ENCODE peak calls at places on chromosomes 16 and 17, in nine cellular contexts. G, W, E, F, S, O, Q, U and R are unnamed samples.

GRCh38 chr16:305916-306315 is 23.0 kb downstream of the PDIA2 start:
- DNase-seq in S (no peak), E (no peak), F (no peak), G (no peak), Q (no peak), O (no peak), W (no peak), U (no peak), R (no peak)

GRCh38 chr16:55470533-55471371 is 8.2 kb upstream of the MMP2 start:
- DNase-seq in Q (no peak), S (no peak), W (peak; percentile 81), E (no peak), G (no peak), F (no peak), O (no peak), U (no peak), R (no peak)

GRCh38 chr16:85530370-85530739 is 82.8 kb upstream of the GSE1 start:
- DNase-seq in F (no peak), U (no peak), S (no peak), O (no peak), W (no peak), E (no peak), G (no peak), Q (no peak), R (no peak)

GRCh38 chr16:25838724-25839186 is 147.0 kb downstream of the HS3ST4 start:
- DNase-seq in S (peak; percentile 41), E (no peak), G (no peak), Q (no peak), F (peak; percentile 81), W (peak; percentile 90), O (peak; percentile 55), U (peak; percentile 34), R (peak; percentile 34)

GRCh38 chr16:19884611-19885455 is at the start of gene GPRC5B:
- DNase-seq in W (peak; percentile 48), U (peak; percentile 91), E (peak; percentile 57), Q (no peak), G (peak; percentile 81), F (peak; percentile 33), S (peak; percentile 25), O (peak; percentile 78), R (peak; percentile 82)

GRCh38 chr16:15450624-15451023 is 16.2 kb downstream of the BMERB1 start:
- DNase-seq in E (peak; percentile 31), Q (peak; percentile 53), G (no peak), O (no peak), U (no peak), F (no peak), W (no peak), S (no peak), R (no peak)

GRCh38 chr17:46995841-46996571 is 17.0 kb upstream of the RPRML start:
- DNase-seq in S (peak; percentile 59), O (no peak), U (no peak), Q (no peak), W (no peak), F (no peak), E (no peak), G (no peak), R (no peak)

GRCh38 chr16:15601212-15601879 is 41.6 kb downstream of the MARF1 start:
- DNase-seq in G (no peak), Q (no peak), S (no peak), O (peak; percentile 65), E (no peak), F (no peak), W (no peak), U (no peak), R (no peak)

GRCh38 chr17:10435096-10435495 is 13.3 kb upstream of the MYH8 start:
- DNase-seq in U (no peak), G (no peak), Q (no peak), E (no peak), O (no peak), W (peak; percentile 59), S (no peak), F (no peak), R (no peak)

GRCh38 chr17:76272541-76273434 is 7.6 kb downstream of the UBALD2 start:
- DNase-seq in Q (no peak), F (no peak), E (no peak), U (no peak), W (no peak), S (no peak), G (peak; percentile 84), O (no peak), R (peak; percentile 59)

GRCh38 chr16:24734382-24734781 is 4.9 kb downstream of the TNRC6A start:
- DNase-seq in G (no peak), F (no peak), Q (no peak), S (peak; percentile 72), O (no peak), W (no peak), E (no peak), U (no peak), R (no peak)

GRCh38 chr17:44971776-44972483 is 3.8 kb upstream of the C1QL1 start:
- DNase-seq in S (peak; percentile 72), F (no peak), Q (no peak), G (no peak), E (no peak), W (no peak), O (peak; percentile 71), U (no peak), R (no peak)

GRCh38 chr17:1829579-1830257 is at the start of the genes RPA1 and SMYD4:
- DNase-seq in Q (peak; percentile 82), S (peak; percentile 79), G (peak; percentile 97), E (peak; percentile 86), W (peak; percentile 94), U (peak; percentile 99), F (peak; percentile 92), O (peak; percentile 91), R (peak; percentile 86)

GRCh38 chr17:180380-181212 is 854 bp downstream of the DOC2B start:
- DNase-seq in S (no peak), F (no peak), G (no peak), U (peak; percentile 76), O (peak; percentile 70), Q (no peak), E (no peak), W (no peak), R (peak; percentile 59)

GRCh38 chr17:77615672-77616242 is 342.7 kb upstream of the TNRC6C start:
- DNase-seq in O (no peak), F (no peak), U (no peak), E (peak; percentile 1), W (no peak), Q (no peak), G (no peak), S (no peak), R (no peak)

GRCh38 chr16:11560701-11561439 is 25.8 kb downstream of the LITAF start:
- DNase-seq in Q (no peak), W (no peak), U (peak; percentile 37), G (no peak), F (no peak), O (peak; percentile 56), S (no peak), E (peak; percentile 63), R (no peak)

GRCh38 chr17:35788504-35788998 is 6.9 kb downstream of the MMP28 start:
- DNase-seq in G (no peak), W (no peak), F (no peak), Q (no peak), S (peak; percentile 92), E (no peak), U (peak; percentile 44), O (no peak), R (no peak)

GRCh38 chr16:66320774-66321173 is 45.7 kb upstream of the CDH5 start:
- DNase-seq in F (no peak), W (no peak), S (no peak), U (no peak), Q (no peak), G (no peak), E (no peak), O (no peak), R (no peak)

GRCh38 chr17:59840908-59841666 is 51.7 kb downstream of the TUBD1 start:
- DNase-seq in E (no peak), S (peak; percentile 50), U (no peak), W (no peak), Q (no peak), G (no peak), O (no peak), F (no peak), R (no peak)

GRCh38 chr16:87342978-87343752 is 26.0 kb upstream of the C16orf95 start:
- DNase-seq in F (no peak), S (no peak), U (no peak), Q (no peak), E (no peak), W (no peak), O (no peak), G (no peak), R (no peak)

DNA sequence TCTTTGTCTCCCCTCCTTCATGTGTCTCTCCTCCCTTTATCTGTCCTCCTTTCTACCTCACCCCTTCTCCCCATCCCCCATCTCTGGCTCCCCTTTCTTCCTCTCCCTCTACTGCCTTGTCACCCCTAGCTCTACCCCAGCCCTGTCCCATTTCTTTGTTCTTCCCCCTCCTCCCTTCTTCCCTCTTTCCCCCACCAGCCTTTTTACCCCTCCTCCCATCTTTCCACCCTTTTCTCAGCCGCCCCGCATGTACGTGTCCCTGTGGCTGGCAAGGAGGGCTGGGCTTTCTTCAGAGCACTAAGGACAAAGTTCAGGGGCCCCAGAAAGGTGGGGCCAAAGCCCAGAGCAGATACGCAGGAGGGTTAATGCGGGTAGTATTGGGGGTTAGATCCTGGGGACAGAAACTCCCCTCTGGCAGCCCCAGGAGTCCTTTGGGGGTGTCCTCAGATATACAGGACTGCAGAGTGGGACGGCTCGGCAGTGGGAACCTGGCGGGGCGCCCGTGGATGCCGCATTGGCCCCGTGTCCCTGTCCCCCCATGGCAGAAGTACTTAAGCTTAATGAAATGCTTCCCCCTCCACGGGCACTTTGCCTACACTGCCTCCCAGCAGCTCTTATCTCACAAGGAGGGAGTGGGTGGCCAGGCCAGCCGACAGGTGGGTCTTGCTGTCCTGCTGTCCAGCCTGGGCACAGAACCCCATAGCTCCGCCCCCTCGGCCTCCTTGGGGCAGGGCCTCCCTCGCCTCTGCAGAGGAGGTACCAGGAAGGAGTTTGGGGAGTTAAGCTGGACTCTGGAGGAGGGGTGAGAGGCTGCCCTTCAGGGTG is 8.3 kb downstream of the THRA start:
- DNase-seq in S (no peak), W (no peak), F (no peak), G (peak; percentile 87), U (no peak), Q (peak; percentile 81), O (peak; percentile 62), E (peak; percentile 76), R (peak; percentile 85)
- H3K4me3 ChIP-seq in S (no peak overlapping the region), W (no peak overlapping the region), F (no peak overlapping the region), G (no peak overlapping the region), U (no peak overlapping the region), Q (peak overlapping the region; percentile 40), O (no peak overlapping the region), E (no peak overlapping the region), R (no peak overlapping the region)

GRCh38 chr17:48634446-48635208 is 8.5 kb upstream of the HOXB9 start:
- DNase-seq in E (no peak), W (no peak), O (no peak), F (no peak), Q (no peak), S (no peak), U (no peak), G (no peak), R (no peak)
- H3K4me1 ChIP-seq in E (no peaks in the 10 kb centered on the region), W (no peaks in the 10 kb centered on the region), O (no peaks in the 10 kb centered on the region), F (peaks cover 4% of the 10 kb centered on the region), Q (peaks cover 4% of the 10 kb centered on the region), S (no peaks in the 10 kb centered on the region), U (no peaks in the 10 kb centered on the region), G (peaks cover 4% of the 10 kb centered on the region), R (no peaks in the 10 kb centered on the region)

GRCh38 chr16:12801511-12802042 is 2.1 kb downstream of the CPPED1 start:
- DNase-seq in U (no peak), O (no peak), F (no peak), G (no peak), Q (peak; percentile 38), S (peak; percentile 56), W (no peak), E (no peak), R (no peak)
- H3K4me3 ChIP-seq in U (peak overlapping the region; percentile 82), O (no peak overlapping the region), F (no peak overlapping the region), G (peak overlapping the region; percentile 73), Q (no peak overlapping the region), S (no peak overlapping the region), W (no peak overlapping the region), E (no peak overlapping the region), R (no peak overlapping the region)

GRCh38 chr16:1542533-1542932 is 9.1 kb downstream of the TMEM204 start:
- DNase-seq in E (no peak), Q (no peak), F (no peak), G (no peak), O (no peak), U (no peak), W (no peak), S (no peak), R (no peak)
- H3K4me1 ChIP-seq in E (peaks cover 28% of the 10 kb centered on the region), Q (peaks cover 68% of the 10 kb centered on the region), F (peaks cover 16% of the 10 kb centered on the region), G (peaks cover 54% of the 10 kb centered on the region), O (no peaks in the 10 kb centered on the region), U (peaks cover 9% of the 10 kb centered on the region), W (peaks cover 21% of the 10 kb centered on the region), S (peaks cover 3% of the 10 kb centered on the region), R (no peaks in the 10 kb centered on the region)